ENCODE peak calls at places on chromosomes 7 and 10, in four cellular contexts. V is K562, R is SK-N-SH, M is HepG2. P is an unnamed sample.

GRCh38 chr7:98168181-98168903 is 42.9 kb upstream of the BHLHA15 start:
- DNase-seq in V (peak), R (peak), M (peak), P (peak)

GRCh38 chr7:132755538-132756481 is 179.5 kb upstream of the PLXNA4 start:
- DNase-seq in V (no peak), R (peak), M (no peak), P (no peak)

GRCh38 chr7:139776486-139777303 is 1.1 kb downstream of the HIPK2 start:
- DNase-seq in V (peak), R (peak), M (peak), P (no peak)

GRCh38 chr7:46032936-46033335 is 111.9 kb upstream of the IGFBP3 start:
- DNase-seq in V (no peak), R (no peak), M (no peak), P (no peak)

GRCh38 chr7:117036034-117036669 is 82.9 kb downstream of the ST7 start:
- DNase-seq in V (no peak), R (no peak), M (no peak), P (no peak)

GRCh38 chr10:24449334-24449740 is 240.4 kb downstream of the KIAA1217 start:
- DNase-seq in V (no peak), R (no peak), M (no peak), P (no peak)

GRCh38 chr7:106841896-106842390 is 23.1 kb upstream of the PIK3CG start:
- DNase-seq in V (no peak), R (peak), M (no peak), P (no peak)

GRCh38 chr7:20217193-20217948 is at the start of gene MACC1:
- DNase-seq in V (peak), R (no peak), M (no peak), P (peak)

GRCh38 chr10:110471566-110472139 is 26.1 kb upstream of the DUSP5 start:
- DNase-seq in V (no peak), R (no peak), M (no peak), P (no peak)

GRCh38 chr7:106619213-106619612 is 41.7 kb downstream of the CCDC71L start:
- DNase-seq in V (no peak), R (no peak), M (no peak), P (no peak)

GRCh38 chr7:72467237-72467636 is 55.1 kb upstream of the CALN1 start:
- DNase-seq in V (no peak), R (no peak), M (no peak), P (no peak)

GRCh38 chr7:110590415-110590814 is 500.5 kb upstream of the LRRN3 start:
- DNase-seq in V (peak), R (no peak), M (no peak), P (no peak)

GRCh38 chr10:62253704-62254103 is 14.9 kb downstream of the RTKN2 start:
- DNase-seq in V (no peak), R (no peak), M (no peak), P (no peak)

GRCh38 chr7:108012499-108013430 is 9.8 kb upstream of the LAMB1 start:
- DNase-seq in V (peak), R (no peak), M (peak), P (no peak)

GRCh38 chr7:148661471-148661870 is 37.2 kb upstream of the CUL1 start:
- DNase-seq in V (no peak), R (no peak), M (no peak), P (no peak)

DNA sequence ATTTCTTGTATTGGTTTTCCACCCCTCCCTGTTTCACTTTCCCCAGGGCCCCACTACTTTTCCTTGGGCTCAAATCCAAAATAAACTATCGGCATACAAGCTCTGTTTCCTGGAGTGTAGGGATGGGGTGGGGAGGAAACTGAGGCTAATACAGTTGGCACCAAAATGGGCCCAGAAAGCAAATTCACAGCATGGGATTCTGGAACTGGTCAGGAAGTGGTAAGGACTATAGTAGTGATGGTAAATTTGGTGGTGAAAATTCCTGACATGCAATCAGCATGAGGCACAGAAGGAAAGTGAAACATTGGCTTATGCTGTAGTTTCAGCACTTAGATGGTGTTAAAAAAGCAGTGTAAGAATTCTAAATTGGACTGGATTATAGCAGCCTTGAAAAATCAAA is 8.7 kb upstream of the SAMD9L start:
- DNase-seq in V (no peak), R (no peak), M (no peak), P (no peak)
- TF ChIP-seq ELF1 in V (no peak), R (no peak), M (no peak), P (no peak)

GRCh38 chr10:77591238-77591880 is 46.2 kb downstream of the KCNMA1 start:
- DNase-seq in V (no peak), R (no peak), M (no peak), P (no peak)

GRCh38 chr10:77594171-77594783 is 43.3 kb downstream of the KCNMA1 start:
- DNase-seq in V (no peak), R (no peak), M (no peak), P (no peak)

GRCh38 chr10:77592510-77592909 is 45.1 kb downstream of the KCNMA1 start:
- DNase-seq in V (no peak), R (no peak), M (no peak), P (no peak)

GRCh38 chr10:77590344-77591237 is 47.0 kb downstream of the KCNMA1 start:
- DNase-seq in V (no peak), R (no peak), M (no peak), P (no peak)

DNA sequence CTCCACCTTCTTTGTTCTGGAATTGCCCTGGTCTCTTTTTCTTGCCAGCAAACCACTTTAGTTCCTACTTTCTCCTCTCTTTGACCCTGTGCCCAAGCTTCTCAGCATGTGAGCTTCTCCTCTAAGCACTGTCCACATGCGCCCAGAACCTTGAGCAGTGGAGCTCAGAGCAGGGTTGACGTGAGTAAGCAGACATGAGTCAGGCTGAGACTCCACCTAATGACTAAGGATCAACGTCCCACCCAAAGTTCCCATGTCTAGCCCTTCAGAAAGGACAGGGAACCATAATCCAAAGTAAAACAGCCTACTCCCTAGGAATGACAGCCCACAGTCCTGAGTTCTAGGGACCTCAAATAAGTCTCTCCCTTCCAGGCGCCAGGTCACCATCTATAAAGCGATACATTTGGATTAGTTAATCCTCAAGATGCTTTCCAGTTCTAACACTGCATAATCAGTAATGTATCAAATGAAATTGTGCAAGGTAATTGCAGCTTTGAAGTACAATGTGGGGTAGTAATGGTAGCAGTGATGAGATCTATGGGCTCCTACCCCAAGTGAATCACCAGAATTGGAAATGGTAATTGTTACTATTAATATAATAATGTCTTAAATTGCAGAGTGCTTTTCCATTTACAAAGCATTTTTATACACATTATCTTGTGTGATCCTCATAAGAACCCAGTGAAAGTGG is 44.5 kb downstream of the KCNMA1 start:
- DNase-seq in V (peak), R (no peak), M (no peak), P (peak)
- H3K9ac ChIP-seq in V (no peak), R (peak), M (no peak), P (peak)

DNA sequence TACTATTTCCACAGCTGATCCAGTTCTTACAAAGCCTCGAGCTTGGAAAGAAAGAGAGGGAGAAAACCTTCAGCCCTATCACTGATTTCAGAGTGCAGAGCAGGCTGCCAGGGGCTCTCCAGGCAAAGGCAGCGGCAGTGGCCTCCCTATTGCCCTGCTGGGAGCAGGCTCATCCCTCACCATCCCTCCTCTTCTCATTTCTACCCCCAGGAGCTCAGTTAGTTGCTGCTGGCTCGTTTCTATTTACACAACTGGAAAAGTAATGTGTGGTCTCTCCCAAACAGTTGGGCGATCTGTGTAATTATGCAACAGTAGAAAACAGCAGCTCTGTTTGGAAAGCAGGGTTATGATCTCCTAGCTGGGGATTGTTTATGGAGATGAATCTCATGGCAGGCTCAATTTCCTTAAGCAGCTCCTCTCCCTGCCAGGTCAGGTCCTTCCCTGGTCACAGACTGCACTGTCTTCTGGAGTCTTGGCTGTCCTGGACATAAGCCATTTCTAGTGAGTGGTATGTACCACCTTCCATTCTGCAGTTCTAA is 28.7 kb upstream of the TNS3 start:
- DNase-seq in V (no peak), R (no peak), M (peak), P (no peak)
- TF ChIP-seq MAX in V (no peak), R (no peak), M (no peak), P (no peak)

DNA sequence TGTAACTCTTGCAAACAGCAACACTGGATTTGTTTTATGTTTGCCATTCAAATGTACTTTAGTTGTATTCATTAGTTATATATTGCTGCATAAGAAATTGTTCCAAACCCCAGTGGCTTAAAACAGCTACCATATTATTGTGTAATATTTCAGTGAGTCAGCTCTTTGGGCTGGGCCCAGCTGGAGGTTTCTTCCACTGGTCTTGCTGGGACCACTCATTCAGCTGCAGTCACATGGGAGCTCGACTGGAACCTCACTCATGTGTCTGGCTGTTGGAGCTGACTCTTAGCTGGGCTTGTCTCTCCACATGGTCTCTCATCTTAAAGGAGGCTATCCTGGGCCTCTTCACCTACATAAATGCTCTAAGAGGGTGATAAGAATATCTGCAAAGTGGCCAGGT is 23.2 kb upstream of the PIP4K2A start:
- DNase-seq in V (peak), R (no peak), M (no peak), P (no peak)
- TF ChIP-seq ELF1 in V (no peak), R (no peak), M (no peak), P (no peak)

GRCh38 chr10:79142522-79143309 is 74.0 kb downstream of the ZMIZ1 start:
- DNase-seq in V (no peak), R (no peak), M (no peak), P (no peak)
- H3K9ac ChIP-seq in V (peak), R (no peak), M (no peak), P (no peak)